ENCODE peak calls at places on chromosomes 1 and 21, in four cellular contexts. W is K562, U is H1, S is HepG2. P is an unnamed sample.

GRCh38 chr21:25764065-25764464 is 29.3 kb downstream of the GABPA start:
- DNase-seq in W (no peak), U (no peak), S (no peak), P (no peak)

GRCh38 chr21:43626390-43626789 is 32.9 kb downstream of the HSF2BP start:
- DNase-seq in W (no peak), U (no peak), S (no peak), P (no peak)

GRCh38 chr1:59564192-59564891 is 250.4 kb upstream of the HOOK1 start:
- DNase-seq in W (no peak), U (no peak), S (no peak), P (no peak)

GRCh38 chr1:57824535-57824934 is 400.7 kb upstream of the DAB1 start:
- DNase-seq in W (no peak), U (no peak), S (no peak), P (no peak)

GRCh38 chr21:16084776-16085364 is 355.1 kb downstream of the USP25 start:
- DNase-seq in W (no peak), U (no peak), S (no peak), P (no peak)

GRCh38 chr1:38482080-38482826 is 377.3 kb downstream of the RRAGC start:
- DNase-seq in W (no peak), U (no peak), S (no peak), P (no peak)

GRCh38 chr1:230851291-230851691 is 17.0 kb downstream of the C1orf198 start:
- DNase-seq in W (no peak), U (no peak), S (no peak), P (no peak)

GRCh38 chr1:174874337-174875053 is 125.3 kb upstream of the CACYBP start:
- DNase-seq in W (no peak), U (no peak), S (no peak), P (no peak)

GRCh38 chr1:167345386-167345733 is 124.7 kb downstream of the POU2F1 start:
- DNase-seq in W (no peak), U (no peak), S (no peak), P (no peak)

GRCh38 chr1:12548279-12549105 is 69.5 kb downstream of the DHRS3 start:
- DNase-seq in W (no peak), U (no peak), S (no peak), P (no peak)

GRCh38 chr1:152436593-152437338 is 22.7 kb upstream of the CRNN start:
- DNase-seq in W (no peak), U (no peak), S (no peak), P (no peak)
- TF ChIP-seq ZNF274 in W (no peak), U (no peak), S (no peak), P (no peak)

DNA sequence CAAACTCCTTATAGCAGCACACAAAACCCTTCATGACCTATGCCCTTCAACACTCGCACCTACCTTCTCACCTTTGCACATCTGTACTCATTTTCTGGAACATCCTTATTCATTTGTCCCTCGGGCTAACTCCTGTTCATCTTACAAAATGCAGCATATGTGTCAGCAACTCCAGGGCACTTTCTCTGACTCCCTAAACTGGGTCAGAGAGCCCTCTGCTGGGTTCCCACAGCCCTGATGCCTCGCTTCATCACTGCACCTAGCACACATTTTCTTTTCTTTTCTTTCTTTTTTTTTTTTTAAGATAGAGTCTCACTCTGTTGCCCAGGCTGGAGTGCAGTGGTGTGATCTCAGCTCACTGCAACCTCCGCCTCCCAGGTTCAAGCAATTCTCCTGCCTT is 54.0 kb downstream of the RAB3B start:
- DNase-seq in W (peak; percentile 39), U (no peak), S (no peak), P (no peak)
- TF ChIP-seq ATF3 in W (no peak), U (no peak), S (no peak), P (no peak)

GRCh38 chr21:36702622-36702968 is 3.7 kb downstream of the SIM2 start:
- DNase-seq in W (no peak), U (no peak), S (no peak), P (no peak)

GRCh38 chr21:36704281-36704957 is 5.5 kb downstream of the SIM2 start:
- DNase-seq in W (no peak), U (no peak), S (no peak), P (no peak)

GRCh38 chr21:36701912-36702621 is 3.2 kb downstream of the SIM2 start:
- DNase-seq in W (no peak), U (no peak), S (no peak), P (no peak)

GRCh38 chr21:36703626-36704280 is 4.8 kb downstream of the SIM2 start:
- DNase-seq in W (no peak), U (no peak), S (no peak), P (no peak)

GRCh38 chr21:36703123-36703522 is 4.2 kb downstream of the SIM2 start:
- DNase-seq in W (no peak), U (no peak), S (no peak), P (no peak)
- H4K20me1 ChIP-seq in W (peaks cover 11% of the 10 kb centered on the region), U (peaks cover 10% of the 10 kb centered on the region), S (no peaks in the 10 kb centered on the region), P (no peaks in the 10 kb centered on the region)

DNA sequence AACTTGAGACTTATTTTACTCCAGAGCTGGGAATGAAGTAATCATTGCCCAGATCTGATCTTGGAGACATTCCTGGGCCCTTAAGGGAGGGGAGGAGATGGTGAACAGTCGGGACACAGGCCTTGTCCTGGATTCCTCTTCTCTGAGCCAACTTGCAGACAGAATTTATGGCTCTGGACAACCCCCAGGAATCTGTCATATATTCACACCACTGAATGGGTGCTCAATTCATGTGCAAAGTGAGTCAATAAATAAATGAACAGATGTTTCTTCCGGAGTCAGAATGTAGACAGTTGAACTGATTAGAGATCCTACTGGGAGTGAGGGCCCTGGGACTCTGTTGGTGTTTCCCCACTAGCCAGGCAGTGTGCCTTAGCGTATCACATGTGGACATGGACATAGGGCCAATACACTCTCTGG is 2.6 kb downstream of the TUFT1 start:
- DNase-seq in W (no peak), U (no peak), S (no peak), P (no peak)
- TF ChIP-seq ZNF274 in W (no peak), U (no peak), S (no peak), P (no peak)

GRCh38 chr1:210407207-210407886 is 78.6 kb downstream of the HHAT start:
- DNase-seq in W (peak; percentile 75), U (peak; percentile 41), S (peak; percentile 15), P (peak; percentile 27)
- TF ChIP-seq ATF3 in W (no peak), U (no peak), S (no peak), P (no peak)

DNA sequence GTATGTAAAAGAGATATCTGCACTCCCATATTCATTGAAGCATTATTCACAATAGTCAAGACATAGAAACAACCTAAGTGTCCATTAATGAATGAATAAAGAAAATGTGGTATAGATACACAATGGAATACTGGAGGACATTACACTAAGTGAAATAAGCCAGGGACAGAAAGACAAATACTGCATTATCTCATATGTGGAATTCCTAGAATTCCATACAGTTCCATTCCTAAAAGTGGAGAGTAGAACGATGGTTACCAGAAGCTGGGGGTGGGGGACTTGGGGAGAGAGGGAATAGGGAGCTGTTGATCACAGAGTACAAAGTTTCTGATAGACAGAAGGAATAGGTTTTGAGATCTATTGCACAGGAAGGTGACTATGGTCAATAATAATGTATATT is 7.4 kb downstream of the TMED5 start:
- DNase-seq in W (no peak), U (no peak), S (peak; percentile 63), P (no peak)
- H4K20me1 ChIP-seq in W (no peaks in the 10 kb centered on the region), U (no peaks in the 10 kb centered on the region), S (peaks cover 4% of the 10 kb centered on the region), P (no peaks in the 10 kb centered on the region)

DNA sequence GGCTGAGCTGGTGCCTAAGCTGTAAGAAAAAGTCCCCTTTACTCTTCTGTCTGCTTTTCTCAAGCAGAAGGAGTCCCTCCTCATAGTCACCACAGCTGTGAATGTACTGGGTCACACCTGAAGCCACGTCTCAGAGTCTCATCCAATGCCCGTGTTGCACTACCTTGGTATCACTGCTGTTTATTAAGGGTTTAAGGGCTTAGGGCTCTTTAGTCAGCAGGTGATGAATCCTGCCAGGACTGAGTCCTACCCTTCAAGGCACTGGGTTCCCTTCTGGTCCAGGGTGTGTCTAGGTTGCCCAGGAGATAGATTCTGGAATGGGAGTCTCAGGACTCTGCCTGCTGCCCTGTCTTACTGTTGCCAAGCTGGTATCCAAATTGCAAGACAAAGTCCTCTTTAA is 33.4 kb upstream of the ROR1 start:
- DNase-seq in W (no peak), U (no peak), S (no peak), P (no peak)
- TF ChIP-seq ZNF274 in W (no peak), U (no peak), S (no peak), P (no peak)

GRCh38 chr1:170929835-170930554 is 5.3 kb upstream of the MROH9 start:
- DNase-seq in W (peak; percentile 58), U (peak; percentile 29), S (peak; percentile 44), P (peak; percentile 50)
- TF ChIP-seq ATF3 in W (no peak), U (no peak), S (no peak), P (no peak)